ENCODE peak calls at places on chromosomes 4 and X, in nine cellular contexts. One of them, this sample, is unnamed. For H3K4me1, the result is how much of the 10 kb centered on the place peaks cover.

GRCh38 chr4:170017252-170017651 is 8.9 kb downstream of the MFAP3L start:
- DNase-seq in mucosa of descending colon: no peak
- DNase-seq in H9: no peak
- DNase-seq in OCI-LY7: no peak
- DNase-seq in CD8-positive, alpha-beta memory T cell: no peak
- DNase-seq in BE2C: no peak
- DNase-seq in H1: no peak
- DNase-seq in tibial artery: no peak
- DNase-seq in fibroblast of lung: no peak
- DNase-seq in this sample: no peak

GRCh38 chrX:69015564-69016218 is 149.6 kb downstream of the PJA1 start:
- DNase-seq in mucosa of descending colon: no peak
- DNase-seq in H9: no peak
- DNase-seq in OCI-LY7: no peak
- DNase-seq in CD8-positive, alpha-beta memory T cell: no peak
- DNase-seq in BE2C: no peak
- DNase-seq in H1: no peak
- DNase-seq in tibial artery: no peak
- DNase-seq in fibroblast of lung: no peak
- DNase-seq in this sample: no peak

GRCh38 chrX:132271330-132271729 is 52.1 kb upstream of the RAP2C start:
- DNase-seq in mucosa of descending colon: no peak
- DNase-seq in H9: no peak
- DNase-seq in OCI-LY7: no peak
- DNase-seq in CD8-positive, alpha-beta memory T cell: no peak
- DNase-seq in BE2C: no peak
- DNase-seq in H1: no peak
- DNase-seq in tibial artery: no peak
- DNase-seq in fibroblast of lung: no peak
- DNase-seq in this sample: no peak

GRCh38 chr4:150164055-150164454 is 85.8 kb downstream of the DCLK2 start:
- DNase-seq in mucosa of descending colon: no peak
- DNase-seq in H9: no peak
- DNase-seq in OCI-LY7: no peak
- DNase-seq in CD8-positive, alpha-beta memory T cell: no peak
- DNase-seq in BE2C: peak
- DNase-seq in H1: no peak
- DNase-seq in tibial artery: no peak
- DNase-seq in fibroblast of lung: no peak
- DNase-seq in this sample: no peak

GRCh38 chr4:182478475-182478874 is 235.3 kb downstream of the TENM3 start:
- DNase-seq in mucosa of descending colon: no peak
- DNase-seq in H9: no peak
- DNase-seq in OCI-LY7: peak
- DNase-seq in CD8-positive, alpha-beta memory T cell: no peak
- DNase-seq in BE2C: no peak
- DNase-seq in H1: no peak
- DNase-seq in tibial artery: no peak
- DNase-seq in fibroblast of lung: peak
- DNase-seq in this sample: no peak

GRCh38 chrX:39750246-39750790 is 347.4 kb downstream of the BCOR start:
- DNase-seq in mucosa of descending colon: no peak
- DNase-seq in H9: no peak
- DNase-seq in OCI-LY7: no peak
- DNase-seq in CD8-positive, alpha-beta memory T cell: no peak
- DNase-seq in BE2C: no peak
- DNase-seq in H1: no peak
- DNase-seq in tibial artery: no peak
- DNase-seq in fibroblast of lung: no peak
- DNase-seq in this sample: no peak

GRCh38 chr4:89757154-89757723 is 79.7 kb downstream of the SNCA start:
- DNase-seq in mucosa of descending colon: no peak
- DNase-seq in H9: no peak
- DNase-seq in OCI-LY7: no peak
- DNase-seq in CD8-positive, alpha-beta memory T cell: no peak
- DNase-seq in BE2C: peak
- DNase-seq in H1: no peak
- DNase-seq in tibial artery: no peak
- DNase-seq in fibroblast of lung: no peak
- DNase-seq in this sample: no peak

GRCh38 chrX:57677132-57677858 is 2.8 kb downstream of the NLRP2B start:
- DNase-seq in mucosa of descending colon: no peak
- DNase-seq in H9: no peak
- DNase-seq in OCI-LY7: no peak
- DNase-seq in CD8-positive, alpha-beta memory T cell: no peak
- DNase-seq in BE2C: no peak
- DNase-seq in H1: no peak
- DNase-seq in tibial artery: no peak
- DNase-seq in fibroblast of lung: no peak
- DNase-seq in this sample: no peak

GRCh38 chr4:926538-926937 is 5.6 kb downstream of the GAK start:
- DNase-seq in mucosa of descending colon: peak
- DNase-seq in H9: peak
- DNase-seq in OCI-LY7: peak
- DNase-seq in CD8-positive, alpha-beta memory T cell: no peak
- DNase-seq in BE2C: no peak
- DNase-seq in H1: peak
- DNase-seq in tibial artery: peak
- DNase-seq in fibroblast of lung: no peak
- DNase-seq in this sample: no peak

GRCh38 chr4:925771-926500 is 6.2 kb downstream of the GAK start:
- DNase-seq in mucosa of descending colon: no peak
- DNase-seq in H9: no peak
- DNase-seq in OCI-LY7: no peak
- DNase-seq in CD8-positive, alpha-beta memory T cell: no peak
- DNase-seq in BE2C: no peak
- DNase-seq in H1: no peak
- DNase-seq in tibial artery: peak
- DNase-seq in fibroblast of lung: no peak
- DNase-seq in this sample: peak

GRCh38 chr4:925171-925570 is 6.9 kb downstream of the GAK start:
- DNase-seq in mucosa of descending colon: no peak
- DNase-seq in H9: no peak
- DNase-seq in OCI-LY7: no peak
- DNase-seq in CD8-positive, alpha-beta memory T cell: no peak
- DNase-seq in BE2C: no peak
- DNase-seq in H1: no peak
- DNase-seq in tibial artery: peak
- DNase-seq in fibroblast of lung: no peak
- DNase-seq in this sample: peak

GRCh38 chr4:921830-922331 is 10.2 kb downstream of the GAK start:
- DNase-seq in mucosa of descending colon: no peak
- DNase-seq in H9: no peak
- DNase-seq in OCI-LY7: peak
- DNase-seq in CD8-positive, alpha-beta memory T cell: no peak
- DNase-seq in BE2C: no peak
- DNase-seq in H1: no peak
- DNase-seq in tibial artery: peak
- DNase-seq in fibroblast of lung: peak
- DNase-seq in this sample: peak

DNA sequence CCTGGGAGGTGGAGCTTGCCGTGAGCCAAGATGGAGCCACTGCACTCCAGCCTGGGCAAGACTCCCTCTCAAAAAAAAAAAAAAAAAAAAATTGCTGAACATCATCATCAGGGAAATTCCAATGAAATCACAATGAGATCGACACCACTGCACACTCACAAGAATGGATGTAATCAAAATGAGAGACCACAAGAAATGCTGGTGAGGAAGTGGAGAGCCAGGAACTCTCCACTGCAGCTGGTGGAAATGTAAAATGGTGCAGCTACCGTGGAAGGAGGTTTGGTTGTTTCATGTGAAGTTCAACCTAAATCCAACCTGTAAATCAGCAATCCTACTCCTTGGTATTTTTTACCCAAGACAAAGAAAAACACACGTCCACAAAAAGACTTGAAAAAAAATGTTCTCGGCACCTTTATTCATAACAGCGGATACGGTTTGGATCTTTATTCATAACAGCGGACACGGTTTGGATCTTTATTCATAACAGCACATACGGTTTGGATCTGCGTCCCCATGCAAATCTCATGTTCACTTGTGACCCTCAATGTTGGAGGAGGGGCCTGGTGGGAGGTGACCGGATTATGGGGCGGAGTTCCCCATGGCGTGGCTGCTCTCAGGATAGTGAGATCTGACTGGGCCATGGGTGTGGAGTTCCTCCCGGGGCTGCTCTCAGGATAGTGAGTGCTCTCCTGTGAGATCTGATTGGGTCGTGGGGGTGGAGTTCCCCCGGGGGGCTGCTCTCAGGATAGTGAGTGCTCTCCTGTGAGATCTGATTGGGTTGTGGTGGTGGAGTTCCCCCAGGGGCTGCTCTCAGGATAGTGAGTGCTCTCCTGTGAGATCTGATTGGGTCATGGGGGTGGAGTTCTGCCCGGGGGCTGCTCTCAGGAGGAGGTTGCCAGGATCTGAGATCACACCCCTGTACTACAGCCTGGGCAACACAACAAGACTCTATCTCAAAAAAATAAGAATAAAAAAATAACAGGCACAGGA is 7.7 kb downstream of the GAK start:
- DNase-seq in mucosa of descending colon: no peak
- DNase-seq in H9: peak
- DNase-seq in OCI-LY7: peak
- DNase-seq in CD8-positive, alpha-beta memory T cell: peak
- DNase-seq in BE2C: no peak
- DNase-seq in H1: no peak
- DNase-seq in tibial artery: peak
- DNase-seq in fibroblast of lung: peak
- DNase-seq in this sample: peak
- H3K4me1 ChIP-seq in mucosa of descending colon: under half
- H3K4me1 ChIP-seq in H9: under half
- H3K4me1 ChIP-seq in OCI-LY7: half or more
- H3K4me1 ChIP-seq in CD8-positive, alpha-beta memory T cell: under half
- H3K4me1 ChIP-seq in BE2C: under half
- H3K4me1 ChIP-seq in H1: under half
- H3K4me1 ChIP-seq in tibial artery: under half
- H3K4me1 ChIP-seq in fibroblast of lung: under half
- H3K4me1 ChIP-seq in this sample: under half

DNA sequence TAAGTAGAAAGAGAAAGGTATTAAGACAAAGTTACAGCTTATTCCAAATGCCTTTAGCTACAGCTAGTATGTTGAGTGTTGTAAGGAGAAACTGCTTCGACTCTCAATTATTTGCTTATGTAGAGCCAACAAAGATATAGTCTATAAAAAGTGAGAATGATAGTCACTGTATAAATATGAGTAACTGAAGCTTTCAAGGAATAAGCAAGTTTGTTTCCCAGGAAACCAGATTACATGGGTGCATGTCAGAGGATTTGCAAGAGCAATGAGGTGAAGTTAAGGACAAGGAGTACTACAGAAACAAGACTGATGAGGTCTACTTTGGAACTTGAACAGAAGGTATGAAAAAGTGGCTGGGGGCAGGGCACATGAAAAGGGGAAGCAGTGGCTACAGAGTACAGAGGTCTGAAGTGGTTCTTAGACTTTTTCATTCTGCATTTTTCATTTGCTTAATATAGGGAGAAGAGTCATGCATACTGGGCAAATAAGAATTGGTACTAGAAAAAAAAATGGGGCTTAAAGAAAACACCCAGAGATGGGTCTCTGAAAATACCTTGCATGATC is 321.0 kb upstream of the CXXC4 start:
- DNase-seq in mucosa of descending colon: no peak
- DNase-seq in H9: no peak
- DNase-seq in OCI-LY7: peak
- DNase-seq in CD8-positive, alpha-beta memory T cell: no peak
- DNase-seq in BE2C: no peak
- DNase-seq in H1: no peak
- DNase-seq in tibial artery: no peak
- DNase-seq in fibroblast of lung: peak
- DNase-seq in this sample: no peak
- H3K4me1 ChIP-seq in mucosa of descending colon: under half
- H3K4me1 ChIP-seq in H9: under half
- H3K4me1 ChIP-seq in OCI-LY7: under half
- H3K4me1 ChIP-seq in CD8-positive, alpha-beta memory T cell: under half
- H3K4me1 ChIP-seq in BE2C: under half
- H3K4me1 ChIP-seq in H1: under half
- H3K4me1 ChIP-seq in tibial artery: under half
- H3K4me1 ChIP-seq in fibroblast of lung: under half
- H3K4me1 ChIP-seq in this sample: under half

DNA sequence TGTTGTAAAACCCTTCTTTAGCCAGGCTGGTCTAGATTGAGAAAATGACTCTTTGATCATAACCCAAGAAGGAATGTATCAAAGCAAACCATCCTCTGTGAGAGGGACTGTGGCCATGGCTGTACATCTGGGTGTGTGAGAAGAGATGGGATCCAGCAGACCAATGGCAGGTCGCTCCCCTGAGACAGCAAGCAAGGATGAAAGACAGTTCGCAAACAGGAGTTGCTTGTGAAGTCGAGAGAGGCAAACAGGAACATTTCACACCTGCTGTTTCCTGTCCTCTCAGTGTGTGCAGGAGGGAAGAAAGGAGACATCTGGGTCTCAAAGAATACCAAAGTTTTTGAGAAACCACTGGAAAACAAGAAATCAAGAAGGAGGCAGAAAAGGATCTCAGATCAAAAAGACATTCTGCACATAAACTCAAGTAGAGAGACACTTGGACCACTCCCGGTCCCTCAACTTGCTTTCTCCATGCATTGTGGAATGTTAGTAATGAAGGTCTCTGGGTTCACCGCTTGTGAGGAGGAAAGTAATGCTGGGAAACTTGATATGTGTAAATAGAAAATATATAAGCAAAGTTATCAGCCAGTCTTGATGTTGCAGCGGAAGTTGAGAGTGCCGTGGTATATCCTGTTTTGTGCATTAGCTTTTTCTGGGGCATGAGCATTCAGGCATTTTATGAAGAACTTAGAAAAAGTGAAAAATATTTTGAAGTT is 327.5 kb downstream of the BMPR1B start:
- DNase-seq in mucosa of descending colon: no peak
- DNase-seq in H9: no peak
- DNase-seq in OCI-LY7: peak
- DNase-seq in CD8-positive, alpha-beta memory T cell: no peak
- DNase-seq in BE2C: no peak
- DNase-seq in H1: no peak
- DNase-seq in tibial artery: no peak
- DNase-seq in fibroblast of lung: no peak
- DNase-seq in this sample: no peak
- H3K4me1 ChIP-seq in mucosa of descending colon: under half
- H3K4me1 ChIP-seq in H9: under half
- H3K4me1 ChIP-seq in OCI-LY7: under half
- H3K4me1 ChIP-seq in CD8-positive, alpha-beta memory T cell: under half
- H3K4me1 ChIP-seq in BE2C: under half
- H3K4me1 ChIP-seq in H1: under half
- H3K4me1 ChIP-seq in tibial artery: under half
- H3K4me1 ChIP-seq in fibroblast of lung: under half
- H3K4me1 ChIP-seq in this sample: under half

GRCh38 chr4:48130100-48130499 is 4.0 kb downstream of the TXK start:
- DNase-seq in mucosa of descending colon: no peak
- DNase-seq in H9: no peak
- DNase-seq in OCI-LY7: no peak
- DNase-seq in CD8-positive, alpha-beta memory T cell: no peak
- DNase-seq in BE2C: no peak
- DNase-seq in H1: no peak
- DNase-seq in tibial artery: no peak
- DNase-seq in fibroblast of lung: no peak
- DNase-seq in this sample: no peak

GRCh38 chr4:48129307-48130014 is 4.6 kb downstream of the TXK start:
- DNase-seq in mucosa of descending colon: peak
- DNase-seq in H9: no peak
- DNase-seq in OCI-LY7: no peak
- DNase-seq in CD8-positive, alpha-beta memory T cell: no peak
- DNase-seq in BE2C: no peak
- DNase-seq in H1: no peak
- DNase-seq in tibial artery: no peak
- DNase-seq in fibroblast of lung: no peak
- DNase-seq in this sample: no peak

GRCh38 chr4:48137766-48138349 is 3.8 kb upstream of the TXK start:
- DNase-seq in mucosa of descending colon: no peak
- DNase-seq in H9: no peak
- DNase-seq in OCI-LY7: peak
- DNase-seq in CD8-positive, alpha-beta memory T cell: no peak
- DNase-seq in BE2C: no peak
- DNase-seq in H1: no peak
- DNase-seq in tibial artery: no peak
- DNase-seq in fibroblast of lung: no peak
- DNase-seq in this sample: no peak

GRCh38 chr4:48131736-48132135 is 2.3 kb downstream of the TXK start:
- DNase-seq in mucosa of descending colon: no peak
- DNase-seq in H9: no peak
- DNase-seq in OCI-LY7: no peak
- DNase-seq in CD8-positive, alpha-beta memory T cell: no peak
- DNase-seq in BE2C: no peak
- DNase-seq in H1: no peak
- DNase-seq in tibial artery: no peak
- DNase-seq in fibroblast of lung: no peak
- DNase-seq in this sample: no peak

GRCh38 chr4:48133668-48134444 is at the start of gene TXK:
- DNase-seq in mucosa of descending colon: no peak
- DNase-seq in H9: no peak
- DNase-seq in OCI-LY7: no peak
- DNase-seq in CD8-positive, alpha-beta memory T cell: no peak
- DNase-seq in BE2C: no peak
- DNase-seq in H1: no peak
- DNase-seq in tibial artery: no peak
- DNase-seq in fibroblast of lung: peak
- DNase-seq in this sample: no peak
- H3K4me1 ChIP-seq in mucosa of descending colon: under half
- H3K4me1 ChIP-seq in H9: under half
- H3K4me1 ChIP-seq in OCI-LY7: under half
- H3K4me1 ChIP-seq in CD8-positive, alpha-beta memory T cell: half or more
- H3K4me1 ChIP-seq in BE2C: under half
- H3K4me1 ChIP-seq in H1: under half
- H3K4me1 ChIP-seq in tibial artery: under half
- H3K4me1 ChIP-seq in fibroblast of lung: under half
- H3K4me1 ChIP-seq in this sample: under half